ENCODE peak calls at places on chromosomes 3 and 15, in five cellular contexts. T is sigmoid colon, X is HepG2, S is H1, H is A549. J is an unnamed sample.

GRCh38 chr3:128153156-128154011 is at the start of gene EEFSEC:
- DNase-seq in T (peak; percentile 91), X (peak; percentile 36), S (no peak), H (peak; percentile 85), J (peak; percentile 92)

GRCh38 chr15:74514039-74514438 is 27.0 kb upstream of the ARID3B start:
- DNase-seq in T (no peak), X (no peak), S (no peak), H (no peak), J (no peak)

GRCh38 chr15:67115567-67115966 is 50.2 kb downstream of the SMAD3 start:
- DNase-seq in T (no peak), X (no peak), S (no peak), H (no peak), J (no peak)

GRCh38 chr15:75058127-75058905 is 34.9 kb downstream of the PPCDC start:
- DNase-seq in T (no peak), X (peak; percentile 61), S (no peak), H (no peak), J (no peak)

GRCh38 chr15:67149859-67150824 is 84.7 kb downstream of the SMAD3 start:
- DNase-seq in T (peak; percentile 83), X (peak; percentile 94), S (no peak), H (peak; percentile 98), J (no peak)

GRCh38 chr3:12127366-12127765 is 31.3 kb downstream of the TIMP4 start:
- DNase-seq in T (no peak), X (no peak), S (no peak), H (no peak), J (no peak)

GRCh38 chr15:81911572-81911971 is 134.2 kb downstream of the MEX3B start:
- DNase-seq in T (no peak), X (no peak), S (no peak), H (no peak), J (no peak)

GRCh38 chr15:37792351-37792750 is 142.1 kb upstream of the TMCO5A start:
- DNase-seq in T (no peak), X (no peak), S (no peak), H (no peak), J (no peak)

GRCh38 chr3:10344147-10344943 is 23.4 kb upstream of the SEC13 start:
- DNase-seq in T (no peak), X (no peak), S (peak; percentile 33), H (peak; percentile 56), J (no peak)

GRCh38 chr3:53789459-53789858 is 56.8 kb downstream of the CHDH start:
- DNase-seq in T (no peak), X (no peak), S (no peak), H (no peak), J (no peak)

GRCh38 chr3:120331071-120331470 is 18.1 kb downstream of the LRRC58 start:
- DNase-seq in T (no peak), X (no peak), S (no peak), H (no peak), J (no peak)

GRCh38 chr15:101439285-101439919 is 50.1 kb downstream of the PCSK6 start:
- DNase-seq in T (no peak), X (peak; percentile 99), S (no peak), H (peak; percentile 65), J (no peak)

GRCh38 chr3:143208976-143209714 is 89.6 kb downstream of the CHST2 start:
- DNase-seq in T (no peak), X (no peak), S (no peak), H (no peak), J (no peak)

GRCh38 chr3:36904641-36905040 is 40.2 kb downstream of the TRANK1 start:
- DNase-seq in T (no peak), X (peak; percentile 19), S (peak; percentile 7), H (peak; percentile 37), J (no peak)

GRCh38 chr3:59103552-59103951 is 53.7 kb upstream of the CFAP20DC start:
- DNase-seq in T (no peak), X (no peak), S (no peak), H (no peak), J (no peak)

GRCh38 chr3:120566243-120566980 is 29.7 kb upstream of the NDUFB4 start:
- DNase-seq in T (no peak), X (no peak), S (no peak), H (no peak), J (no peak)

GRCh38 chr3:13233487-13234154 is 160.4 kb upstream of the IQSEC1 start:
- DNase-seq in T (no peak), X (no peak), S (no peak), H (no peak), J (no peak)

GRCh38 chr15:54609152-54609551 is 587.6 kb downstream of the RSL24D1 start:
- DNase-seq in T (no peak), X (no peak), S (no peak), H (no peak), J (no peak)

GRCh38 chr15:67692573-67692972 is 132.7 kb upstream of the SKOR1 start:
- DNase-seq in T (no peak), X (no peak), S (no peak), H (no peak), J (no peak)

GRCh38 chr3:122301063-122301462 is 24.0 kb upstream of the CSTA start:
- DNase-seq in T (no peak), X (no peak), S (no peak), H (no peak), J (no peak)

GRCh38 chr3:157631468-157631867 is 128.3 kb upstream of the VEPH1 start:
- DNase-seq in T (no peak), X (no peak), S (no peak), H (no peak), J (no peak)

GRCh38 chr15:78878356-78878755 is 5.7 kb downstream of the MORF4L1 start:
- DNase-seq in T (no peak), X (no peak), S (no peak), H (no peak), J (no peak)

GRCh38 chr15:44315164-44315563 is 26.6 kb downstream of the GOLM2 start:
- DNase-seq in T (no peak), X (no peak), S (no peak), H (no peak), J (no peak)

GRCh38 chr3:129592362-129593150 is 13.9 kb downstream of the PLXND1 start:
- DNase-seq in T (peak; percentile 85), X (no peak), S (no peak), H (no peak), J (peak; percentile 88)

GRCh38 chr15:31402511-31403056 is 75.9 kb downstream of the KLF13 start:
- DNase-seq in T (peak; percentile 66), X (no peak), S (no peak), H (no peak), J (peak; percentile 84)

GRCh38 chr3:136994772-136995516 is 37.2 kb downstream of the IL20RB start:
- DNase-seq in T (peak; percentile 93), X (no peak), S (no peak), H (peak; percentile 24), J (peak; percentile 96)

DNA sequence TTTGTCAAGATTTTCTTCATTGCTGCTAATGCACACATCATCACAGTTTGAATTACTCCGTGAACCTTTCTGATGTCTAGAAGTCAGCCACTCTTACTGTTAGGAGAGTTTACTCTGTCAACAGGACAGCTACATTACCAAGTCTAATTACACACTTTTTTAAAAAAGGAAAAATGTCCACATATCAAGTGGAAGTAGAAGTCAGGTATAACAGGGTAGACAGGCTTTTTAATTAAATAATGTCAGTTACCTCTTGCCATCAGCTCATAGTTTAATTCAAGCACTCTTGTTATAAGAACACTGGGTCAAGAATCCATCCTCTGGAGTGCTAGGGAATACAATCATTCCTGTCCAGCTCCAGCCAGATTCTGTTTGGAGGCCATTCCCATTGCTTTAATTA is 232.8 kb downstream of the TAFA4 start:
- DNase-seq in T (no peak), X (no peak), S (no peak), H (no peak), J (no peak)
- TF ChIP-seq EP300 in T (no peak), X (no peak), S (no peak), H (no peak), J (no peak)

DNA sequence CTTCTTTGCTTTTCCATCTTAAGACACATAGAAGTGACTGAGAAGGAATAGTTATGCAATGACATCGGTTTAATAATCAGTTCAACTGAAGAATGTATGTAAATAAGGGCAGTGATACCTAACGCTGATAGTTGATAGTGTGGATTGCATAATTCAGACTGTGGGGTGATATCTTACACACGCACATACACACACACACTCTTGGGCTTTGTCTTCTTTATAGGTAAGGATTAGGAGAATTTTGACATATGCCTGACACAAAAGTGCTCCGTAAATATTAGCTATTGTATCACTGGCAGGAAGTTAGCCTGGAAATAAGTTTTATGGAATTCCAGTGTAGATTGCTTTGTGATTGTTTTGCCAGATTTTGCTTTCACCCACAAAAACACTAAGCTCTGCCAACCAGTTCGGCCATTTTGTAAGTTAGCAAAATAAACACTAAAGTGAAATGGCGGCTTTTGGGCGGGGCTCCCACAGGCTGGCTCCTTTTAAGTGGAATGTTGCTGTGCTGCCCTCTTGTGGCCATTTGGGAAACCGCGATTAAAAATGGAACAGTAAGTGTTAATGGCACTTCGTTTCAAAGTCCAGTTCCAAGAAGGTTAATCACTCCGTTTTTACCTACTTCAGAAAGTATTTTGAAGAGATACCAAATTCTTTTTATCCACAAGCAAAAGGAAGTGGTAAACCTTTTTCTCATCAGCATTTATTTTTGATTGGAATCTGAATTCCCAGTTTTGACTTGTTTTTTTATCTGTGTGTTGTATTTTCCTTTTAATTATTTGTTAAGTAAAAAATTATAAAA is 17.7 kb downstream of the CHD2 start:
- DNase-seq in T (peak; percentile 98), X (peak; percentile 87), S (peak; percentile 80), H (peak; percentile 97), J (peak; percentile 97)
- H3K4me3 ChIP-seq in T (peak overlapping the region; percentile 23), X (no peak overlapping the region), S (no peak overlapping the region), H (peak overlapping the region; percentile 28), J (peak overlapping the region; percentile 7)

GRCh38 chr3:140712301-140712700 is 34.4 kb downstream of the TRIM42 start:
- DNase-seq in T (no peak), X (no peak), S (no peak), H (no peak), J (no peak)

GRCh38 chr3:140720242-140720641 is 42.4 kb downstream of the TRIM42 start:
- DNase-seq in T (no peak), X (peak; percentile 38), S (no peak), H (no peak), J (no peak)

GRCh38 chr3:140715035-140715434 is 37.2 kb downstream of the TRIM42 start:
- DNase-seq in T (no peak), X (no peak), S (no peak), H (no peak), J (no peak)

GRCh38 chr3:140719841-140720240 is 42.0 kb downstream of the TRIM42 start:
- DNase-seq in T (no peak), X (no peak), S (no peak), H (no peak), J (no peak)

DNA sequence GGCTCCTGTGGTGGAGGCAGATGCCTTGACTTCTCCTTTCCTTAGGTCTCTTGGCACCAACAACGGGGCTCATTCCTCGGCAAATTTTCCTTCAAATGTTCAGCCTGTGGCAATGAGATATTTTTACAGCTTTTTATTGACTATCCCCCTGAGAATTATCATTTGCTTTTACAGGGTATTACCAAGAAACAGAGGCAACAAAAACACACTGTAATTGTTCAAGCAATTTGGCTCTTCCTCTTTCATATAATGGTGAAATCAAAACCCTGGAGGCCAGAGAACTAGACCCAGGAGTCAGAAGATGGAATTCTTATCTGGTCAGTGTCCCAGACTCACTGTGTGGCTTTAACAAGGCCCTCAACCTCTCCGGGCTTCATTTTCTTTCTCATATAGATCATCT is 40.1 kb downstream of the TRIM42 start:
- DNase-seq in T (no peak), X (no peak), S (no peak), H (no peak), J (no peak)
- TF ChIP-seq EP300 in T (no peak), X (no peak), S (no peak), H (no peak), J (no peak)

GRCh38 chr3:187292186-187292585 is 649 bp upstream of the MASP1 start:
- DNase-seq in T (no peak), X (no peak), S (no peak), H (no peak), J (no peak)
- H3K4me3 ChIP-seq in T (peak overlapping the region; percentile 59), X (peak overlapping the region; percentile 29), S (no peak overlapping the region), H (no peak overlapping the region), J (peak overlapping the region; percentile 37)

J was measured in suprapubic skin.